ENCODE peak calls at places on chromosomes 4 and X, in six cellular contexts. I, F, S, O, V and H are unnamed samples.
A peak's percentile ranks its signal among the peaks of the same experiment; 100 is the strongest.

GRCh38 chrX:101383679-101384078 is 2.3 kb downstream of the BTK start:
- DNase-seq in I (no peak), F (no peak), S (no peak), O (no peak), V (no peak), H (peak; percentile 22)

GRCh38 chr4:127641524-127641923 is 8.8 kb downstream of the INTU start:
- DNase-seq in I (no peak), F (peak; percentile 4), S (no peak), O (no peak), V (no peak), H (no peak)

GRCh38 chrX:25076941-25077500 is 61.3 kb upstream of the ARX start:
- DNase-seq in I (no peak), F (no peak), S (no peak), O (no peak), V (no peak), H (no peak)

GRCh38 chrX:68897546-68897945 is 68.7 kb downstream of the EFNB1 start:
- DNase-seq in I (no peak), F (no peak), S (no peak), O (no peak), V (no peak), H (no peak)

GRCh38 chr4:136810626-136811025 is 721.7 kb downstream of the PCDH18 start:
- DNase-seq in I (no peak), F (no peak), S (no peak), O (no peak), V (no peak), H (no peak)

GRCh38 chr4:44771789-44772188 is 45.4 kb upstream of the GNPDA2 start:
- DNase-seq in I (no peak), F (no peak), S (no peak), O (no peak), V (no peak), H (no peak)

GRCh38 chr4:7132730-7133582 is 59.4 kb upstream of the SORCS2 start:
- DNase-seq in I (no peak), F (peak; percentile 30), S (no peak), O (no peak), V (no peak), H (no peak)

GRCh38 chr4:8342651-8343050 is 73.1 kb downstream of the HTRA3 start:
- DNase-seq in I (no peak), F (no peak), S (no peak), O (peak; percentile 8), V (no peak), H (no peak)